ENCODE peak calls at places on chromosomes 7 and 10, in nine cellular contexts. Z is CD8-positive, alpha-beta T cell; H is Calu3; U is T-helper 9 cell; I is epithelial cell of proximal tubule; W is suprapubic skin; B is cardiac fibroblast; C is HCT116; X is epithelial cell of esophagus. D is an unnamed sample.

GRCh38 chr7:124101173-124101768 is 68.4 kb upstream of the TMEM229A start:
- DNase-seq in Z (no peak), H (peak; percentile 43), U (no peak), I (no peak), W (no peak), B (peak; percentile 30), C (peak; percentile 28), X (peak; percentile 43), D (no peak)

GRCh38 chr10:33193867-33194521 is 140.5 kb downstream of the NRP1 start:
- DNase-seq in Z (no peak), H (peak; percentile 32), U (no peak), I (peak; percentile 52), W (peak; percentile 73), B (peak; percentile 92), C (no peak), X (peak; percentile 87), D (peak; percentile 54)

GRCh38 chr10:86103391-86104101 is 263.0 kb downstream of the GRID1 start:
- DNase-seq in Z (no peak), H (no peak), U (no peak), I (no peak), W (no peak), B (no peak), C (no peak), X (no peak), D (no peak)

GRCh38 chr10:44982114-44982460 is 3.5 kb upstream of the DEPP1 start:
- DNase-seq in Z (no peak), H (peak; percentile 67), U (no peak), I (no peak), W (peak; percentile 70), B (peak; percentile 76), C (no peak), X (peak; percentile 25), D (no peak)

GRCh38 chr7:150428671-150429451 is 21.6 kb upstream of the GIMAP8 start:
- DNase-seq in Z (no peak), H (peak; percentile 9), U (no peak), I (no peak), W (no peak), B (peak; percentile 88), C (no peak), X (peak; percentile 62), D (peak; percentile 83)

GRCh38 chr10:118277871-118278270 is 64.3 kb downstream of the FAM204A start:
- DNase-seq in Z (no peak), H (no peak), U (no peak), I (no peak), W (no peak), B (no peak), C (no peak), X (no peak), D (no peak)

GRCh38 chr10:108755661-108756060 is 1167.7 kb downstream of the XPNPEP1 start:
- DNase-seq in Z (no peak), H (no peak), U (no peak), I (peak; percentile 18), W (no peak), B (no peak), C (no peak), X (no peak), D (no peak)

GRCh38 chr7:597348-598178 is 77.9 kb upstream of the PDGFA start:
- DNase-seq in Z (no peak), H (no peak), U (no peak), I (no peak), W (no peak), B (no peak), C (no peak), X (no peak), D (no peak)

GRCh38 chr7:64997164-64997908 is 6.5 kb upstream of the ZNF117 start:
- DNase-seq in Z (no peak), H (no peak), U (no peak), I (no peak), W (no peak), B (no peak), C (no peak), X (no peak), D (no peak)

GRCh38 chr7:7529328-7529727 is 6.3 kb downstream of the COL28A1 start:
- DNase-seq in Z (no peak), H (no peak), U (no peak), I (no peak), W (no peak), B (no peak), C (no peak), X (no peak), D (no peak)

GRCh38 chr10:11863353-11864105 is 40.4 kb downstream of the PROSER2 start:
- DNase-seq in Z (peak; percentile 50), H (no peak), U (peak; percentile 11), I (no peak), W (no peak), B (no peak), C (no peak), X (no peak), D (no peak)

GRCh38 chr7:100856871-100857282 is 4.4 kb downstream of the SLC12A9 start:
- DNase-seq in Z (no peak), H (no peak), U (no peak), I (no peak), W (no peak), B (no peak), C (no peak), X (no peak), D (peak; percentile 1)

GRCh38 chr10:106082865-106083264 is 1081.6 kb downstream of the SORCS1 start:
- DNase-seq in Z (no peak), H (no peak), U (no peak), I (no peak), W (no peak), B (peak; percentile 78), C (no peak), X (peak; percentile 27), D (no peak)

GRCh38 chr10:69619626-69620025 is 10.4 kb upstream of the FAM241B start:
- DNase-seq in Z (no peak), H (no peak), U (no peak), I (no peak), W (no peak), B (no peak), C (no peak), X (no peak), D (no peak)

GRCh38 chr7:29141981-29142380 is 4.4 kb downstream of the CPVL start:
- DNase-seq in Z (no peak), H (no peak), U (no peak), I (no peak), W (no peak), B (no peak), C (no peak), X (no peak), D (no peak)

GRCh38 chr10:21372651-21373410 is 152.7 kb downstream of the SKIDA1 start:
- DNase-seq in Z (peak; percentile 42), H (peak; percentile 57), U (no peak), I (no peak), W (no peak), B (peak; percentile 92), C (peak; percentile 59), X (peak; percentile 80), D (peak; percentile 88)

GRCh38 chr7:77752016-77752415 is 46.2 kb downstream of the TMEM60 start:
- DNase-seq in Z (no peak), H (no peak), U (no peak), I (no peak), W (no peak), B (no peak), C (no peak), X (no peak), D (no peak)

GRCh38 chr10:86111902-86112301 is 254.7 kb downstream of the GRID1 start:
- DNase-seq in Z (no peak), H (no peak), U (no peak), I (no peak), W (no peak), B (no peak), C (no peak), X (no peak), D (no peak)

GRCh38 chr7:17986826-17987225 is 40.8 kb downstream of the PRPS1L1 start:
- DNase-seq in Z (no peak), H (no peak), U (no peak), I (peak; percentile 43), W (no peak), B (peak; percentile 87), C (no peak), X (peak; percentile 46), D (peak; percentile 75)

GRCh38 chr7:34315032-34315431 is 343.0 kb upstream of the NPSR1 start:
- DNase-seq in Z (no peak), H (no peak), U (no peak), I (no peak), W (no peak), B (peak; percentile 92), C (no peak), X (peak; percentile 58), D (peak; percentile 75)

GRCh38 chr10:71359364-71360046 is 37.2 kb upstream of the CDH23 start:
- DNase-seq in Z (no peak), H (no peak), U (no peak), I (no peak), W (no peak), B (no peak), C (no peak), X (no peak), D (no peak)

GRCh38 chr10:11007661-11008060 is 10.0 kb upstream of the CELF2 start:
- DNase-seq in Z (no peak), H (no peak), U (no peak), I (no peak), W (no peak), B (no peak), C (no peak), X (no peak), D (no peak)

D was measured in GM03348.